ENCODE peak calls at places on chromosomes 11 and 22, in five cellular contexts. One of them, this sample, is unnamed.

GRCh38 chr11:94788396-94788795 is 20.2 kb downstream of the AMOTL1 start:
- DNase-seq in stomach: no peak
- DNase-seq in body of pancreas: no peak
- DNase-seq in neural progenitor cell: no peak
- DNase-seq in cardiac muscle cell: no peak
- DNase-seq in this sample: no peak

GRCh38 chr11:110029714-110030113 is 63.5 kb upstream of the ZC3H12C start:
- DNase-seq in neural progenitor cell: no peak
- DNase-seq in stomach: no peak
- DNase-seq in cardiac muscle cell: no peak
- DNase-seq in body of pancreas: no peak
- DNase-seq in this sample: no peak

GRCh38 chr22:45552580-45553332 is 50.1 kb downstream of the FBLN1 start:
- DNase-seq in stomach: peak; percentile 30
- DNase-seq in neural progenitor cell: peak; percentile 45
- DNase-seq in body of pancreas: peak; percentile 37
- DNase-seq in cardiac muscle cell: peak; percentile 98
- DNase-seq in this sample: peak; percentile 99

GRCh38 chr11:68506908-68507307 is 46.4 kb downstream of the PPP6R3 start:
- DNase-seq in stomach: no peak
- DNase-seq in cardiac muscle cell: no peak
- DNase-seq in body of pancreas: no peak
- DNase-seq in neural progenitor cell: no peak
- DNase-seq in this sample: no peak

GRCh38 chr11:34585870-34586654 is 34.8 kb upstream of the EHF start:
- DNase-seq in body of pancreas: no peak
- DNase-seq in neural progenitor cell: peak; percentile 66
- DNase-seq in stomach: no peak
- DNase-seq in cardiac muscle cell: peak; percentile 85
- DNase-seq in this sample: peak; percentile 49

GRCh38 chr11:88338223-88338661 is 706 bp upstream of the CTSC start:
- DNase-seq in cardiac muscle cell: peak; percentile 91
- DNase-seq in body of pancreas: peak; percentile 61
- DNase-seq in neural progenitor cell: peak; percentile 14
- DNase-seq in stomach: peak; percentile 41
- DNase-seq in this sample: peak; percentile 92

GRCh38 chr11:57290288-57290687 is 34.5 kb downstream of the TNKS1BP1 start:
- DNase-seq in body of pancreas: no peak
- DNase-seq in cardiac muscle cell: peak; percentile 57
- DNase-seq in stomach: no peak
- DNase-seq in neural progenitor cell: no peak
- DNase-seq in this sample: peak; percentile 64

GRCh38 chr11:68083517-68083916 is 37.7 kb downstream of the CHKA start:
- DNase-seq in body of pancreas: no peak
- DNase-seq in neural progenitor cell: no peak
- DNase-seq in cardiac muscle cell: no peak
- DNase-seq in stomach: no peak
- DNase-seq in this sample: no peak

GRCh38 chr11:134638796-134639540 is 226.9 kb upstream of the B3GAT1 start:
- DNase-seq in cardiac muscle cell: no peak
- DNase-seq in body of pancreas: no peak
- DNase-seq in stomach: no peak
- DNase-seq in neural progenitor cell: no peak
- DNase-seq in this sample: no peak

GRCh38 chr22:19719055-19719482 is 4.3 kb upstream of the GP1BB start:
- DNase-seq in cardiac muscle cell: peak; percentile 25
- DNase-seq in neural progenitor cell: no peak
- DNase-seq in body of pancreas: no peak
- DNase-seq in stomach: no peak
- DNase-seq in this sample: peak; percentile 45

GRCh38 chr11:10654211-10655150 is 39.1 kb downstream of the IRAG1 start:
- DNase-seq in neural progenitor cell: peak; percentile 61
- DNase-seq in stomach: no peak
- DNase-seq in body of pancreas: peak; percentile 38
- DNase-seq in cardiac muscle cell: peak; percentile 85
- DNase-seq in this sample: peak; percentile 58

GRCh38 chr22:35690001-35690400 is 27.7 kb upstream of the APOL5 start:
- DNase-seq in body of pancreas: no peak
- DNase-seq in neural progenitor cell: no peak
- DNase-seq in cardiac muscle cell: no peak
- DNase-seq in stomach: no peak
- DNase-seq in this sample: no peak

GRCh38 chr11:126477526-126478275 is 122.2 kb downstream of the ST3GAL4 start:
- DNase-seq in stomach: no peak
- DNase-seq in cardiac muscle cell: no peak
- DNase-seq in neural progenitor cell: no peak
- DNase-seq in body of pancreas: no peak
- DNase-seq in this sample: no peak

GRCh38 chr11:35852056-35852455 is 91.8 kb upstream of the LDLRAD3 start:
- DNase-seq in cardiac muscle cell: peak; percentile 81
- DNase-seq in body of pancreas: peak; percentile 20
- DNase-seq in stomach: no peak
- DNase-seq in neural progenitor cell: no peak
- DNase-seq in this sample: no peak

GRCh38 chr22:17968126-17968525 is 56.2 kb downstream of the MICAL3 start:
- DNase-seq in cardiac muscle cell: no peak
- DNase-seq in neural progenitor cell: no peak
- DNase-seq in stomach: no peak
- DNase-seq in body of pancreas: peak; percentile 32
- DNase-seq in this sample: no peak

GRCh38 chr22:38383417-38383816 is 66.2 kb upstream of the CSNK1E start:
- DNase-seq in stomach: no peak
- DNase-seq in neural progenitor cell: no peak
- DNase-seq in cardiac muscle cell: no peak
- DNase-seq in body of pancreas: no peak
- DNase-seq in this sample: no peak

GRCh38 chr22:30488121-30488520 is 16.3 kb upstream of the SEC14L3 start:
- DNase-seq in neural progenitor cell: no peak
- DNase-seq in stomach: no peak
- DNase-seq in body of pancreas: no peak
- DNase-seq in cardiac muscle cell: no peak
- DNase-seq in this sample: no peak

GRCh38 chr11:106280041-106280440 is 202.6 kb downstream of the AASDHPPT start:
- DNase-seq in body of pancreas: no peak
- DNase-seq in stomach: no peak
- DNase-seq in cardiac muscle cell: no peak
- DNase-seq in neural progenitor cell: peak; percentile 51
- DNase-seq in this sample: peak; percentile 53
- TF ChIP-seq CTCF in body of pancreas: no peak
- TF ChIP-seq CTCF in stomach: no peak
- TF ChIP-seq CTCF in cardiac muscle cell: no peak
- TF ChIP-seq CTCF in neural progenitor cell: no peak
- TF ChIP-seq CTCF in this sample: no peak

GRCh38 chr11:61023086-61024035 is 51.9 kb downstream of the CD6 start:
- DNase-seq in body of pancreas: no peak
- DNase-seq in cardiac muscle cell: no peak
- DNase-seq in neural progenitor cell: no peak
- DNase-seq in stomach: peak; percentile 69
- DNase-seq in this sample: no peak

GRCh38 chr11:61026121-61027031 is 54.9 kb downstream of the CD6 start:
- DNase-seq in cardiac muscle cell: no peak
- DNase-seq in body of pancreas: no peak
- DNase-seq in neural progenitor cell: no peak
- DNase-seq in stomach: no peak
- DNase-seq in this sample: no peak

GRCh38 chr11:61027141-61027840 is 55.8 kb downstream of the CD6 start:
- DNase-seq in body of pancreas: no peak
- DNase-seq in neural progenitor cell: no peak
- DNase-seq in stomach: no peak
- DNase-seq in cardiac muscle cell: no peak
- DNase-seq in this sample: no peak

GRCh38 chr11:61024938-61025818 is 53.7 kb downstream of the CD6 start:
- DNase-seq in body of pancreas: no peak
- DNase-seq in cardiac muscle cell: no peak
- DNase-seq in stomach: no peak
- DNase-seq in neural progenitor cell: no peak
- DNase-seq in this sample: no peak

GRCh38 chr11:61025819-61026120 is 54.3 kb downstream of the CD6 start:
- DNase-seq in cardiac muscle cell: no peak
- DNase-seq in neural progenitor cell: no peak
- DNase-seq in body of pancreas: no peak
- DNase-seq in stomach: no peak
- DNase-seq in this sample: no peak
- H3K4me3 ChIP-seq in cardiac muscle cell: no peak overlapping the region
- H3K4me3 ChIP-seq in neural progenitor cell: no peak overlapping the region
- H3K4me3 ChIP-seq in body of pancreas: no peak overlapping the region
- H3K4me3 ChIP-seq in stomach: no peak overlapping the region
- H3K4me3 ChIP-seq in this sample: no peak overlapping the region

DNA sequence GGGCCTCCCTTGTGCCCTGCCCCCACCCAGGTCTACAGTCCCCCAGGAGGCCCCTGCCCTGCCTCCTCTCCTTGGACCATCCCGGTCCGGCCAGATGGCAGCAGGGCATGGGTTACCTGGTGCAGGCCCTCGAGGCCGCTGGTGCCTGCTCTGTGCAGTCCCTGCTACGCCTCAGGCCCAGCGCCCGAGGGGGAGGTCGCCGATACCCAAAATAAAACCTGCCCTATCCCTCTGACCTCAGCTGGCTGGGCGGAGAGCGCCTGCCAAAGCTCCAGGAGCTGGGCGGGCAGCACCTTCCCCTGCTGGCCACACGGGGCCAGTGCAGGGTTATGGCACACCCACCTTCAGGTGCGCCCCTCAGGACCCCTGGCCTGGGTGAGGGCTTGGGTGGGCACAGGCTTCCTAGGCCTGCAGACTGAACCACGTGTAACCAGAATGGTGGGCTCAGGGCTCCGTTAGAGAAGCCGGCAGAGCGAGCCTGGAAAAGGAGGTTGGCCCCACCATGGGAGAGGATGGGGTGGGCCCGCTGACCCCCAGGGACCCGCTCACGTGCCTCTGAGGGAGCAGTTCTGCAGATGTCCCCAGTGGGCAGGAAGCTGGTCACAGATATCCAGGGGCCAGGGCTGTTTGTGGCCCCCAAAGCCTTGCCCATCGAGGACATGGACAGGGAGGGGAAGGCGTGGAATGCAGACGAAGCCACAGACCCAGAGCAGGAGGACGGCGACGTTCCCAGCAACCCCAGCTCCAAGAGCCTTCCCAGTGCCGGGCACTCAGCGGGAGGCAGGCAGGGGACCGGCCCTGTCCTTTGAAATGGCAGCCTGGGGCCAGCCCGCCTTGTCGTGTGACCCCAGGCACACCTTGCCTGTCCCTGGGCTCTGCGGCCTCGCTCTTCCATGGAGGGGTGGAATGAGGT is 1.7 kb upstream of the TNNT3 start:
- DNase-seq in cardiac muscle cell: no peak
- DNase-seq in body of pancreas: no peak
- DNase-seq in stomach: no peak
- DNase-seq in neural progenitor cell: peak; percentile 42
- DNase-seq in this sample: no peak
- TF ChIP-seq CTCF in cardiac muscle cell: peak; percentile 32
- TF ChIP-seq CTCF in body of pancreas: peak; percentile 61
- TF ChIP-seq CTCF in stomach: no peak
- TF ChIP-seq CTCF in neural progenitor cell: peak; percentile 52
- TF ChIP-seq CTCF in this sample: no peak

DNA sequence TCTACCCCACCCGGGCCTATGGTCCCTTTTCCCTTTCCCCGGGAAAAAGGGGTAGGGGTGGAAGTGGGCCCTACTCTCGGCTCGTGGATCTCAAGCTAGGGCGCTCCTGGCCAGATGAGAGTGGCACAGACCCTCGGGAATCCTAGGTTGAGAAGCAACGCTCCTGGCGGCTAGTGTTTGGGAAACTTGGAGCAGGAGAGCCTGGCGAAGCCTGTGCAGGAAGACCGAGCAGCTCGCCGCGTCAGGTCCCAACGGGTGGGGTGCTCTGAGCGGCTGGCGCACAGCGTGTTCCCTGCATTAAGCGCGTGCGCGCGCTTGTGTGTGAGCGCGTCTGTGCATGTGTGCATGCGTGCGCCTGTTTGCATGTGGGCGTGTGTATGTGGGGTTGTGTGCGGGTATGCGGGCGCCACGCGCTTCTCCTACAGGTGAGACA is 7.1 kb upstream of the FLI1 start:
- DNase-seq in cardiac muscle cell: peak; percentile 73
- DNase-seq in body of pancreas: peak; percentile 33
- DNase-seq in stomach: peak; percentile 52
- DNase-seq in neural progenitor cell: peak; percentile 77
- DNase-seq in this sample: peak; percentile 60
- H3K4me3 ChIP-seq in cardiac muscle cell: peak overlapping the region; percentile 25
- H3K4me3 ChIP-seq in body of pancreas: no peak overlapping the region
- H3K4me3 ChIP-seq in stomach: peak overlapping the region; percentile 30
- H3K4me3 ChIP-seq in neural progenitor cell: peak overlapping the region; percentile 35
- H3K4me3 ChIP-seq in this sample: peak overlapping the region; percentile 49

DNA sequence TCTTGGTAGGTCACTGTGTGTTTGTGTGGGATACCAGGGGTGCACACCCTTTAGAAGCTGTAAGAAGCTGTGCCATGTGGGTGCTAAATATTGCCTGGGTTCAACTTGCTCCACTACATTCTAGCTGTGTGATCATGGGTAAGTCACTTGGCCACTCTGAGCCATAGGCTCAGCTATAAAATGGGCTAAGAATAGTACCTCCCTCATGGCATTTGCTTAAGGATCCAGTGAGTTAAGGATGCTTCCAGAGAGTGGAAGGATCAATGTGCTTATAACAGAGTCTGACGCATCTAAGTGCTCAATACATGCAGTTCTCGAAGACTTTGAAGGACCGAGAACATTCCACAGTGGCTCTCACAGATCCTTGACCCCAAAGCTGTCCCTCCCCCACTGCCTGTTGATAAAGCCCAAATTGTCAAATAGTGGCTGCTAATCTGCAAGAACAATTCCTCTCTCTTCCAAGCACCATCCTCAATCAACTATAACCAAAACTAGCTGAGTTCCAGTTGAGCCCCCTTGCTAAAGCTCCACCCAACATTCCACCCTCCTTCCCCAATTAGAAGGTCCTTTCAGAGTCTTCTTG is 13.2 kb upstream of the TMPRSS6 start:
- DNase-seq in stomach: no peak
- DNase-seq in cardiac muscle cell: no peak
- DNase-seq in body of pancreas: no peak
- DNase-seq in neural progenitor cell: no peak
- DNase-seq in this sample: no peak
- TF ChIP-seq CTCF in stomach: no peak
- TF ChIP-seq CTCF in cardiac muscle cell: no peak
- TF ChIP-seq CTCF in body of pancreas: no peak
- TF ChIP-seq CTCF in neural progenitor cell: no peak
- TF ChIP-seq CTCF in this sample: no peak

DNA sequence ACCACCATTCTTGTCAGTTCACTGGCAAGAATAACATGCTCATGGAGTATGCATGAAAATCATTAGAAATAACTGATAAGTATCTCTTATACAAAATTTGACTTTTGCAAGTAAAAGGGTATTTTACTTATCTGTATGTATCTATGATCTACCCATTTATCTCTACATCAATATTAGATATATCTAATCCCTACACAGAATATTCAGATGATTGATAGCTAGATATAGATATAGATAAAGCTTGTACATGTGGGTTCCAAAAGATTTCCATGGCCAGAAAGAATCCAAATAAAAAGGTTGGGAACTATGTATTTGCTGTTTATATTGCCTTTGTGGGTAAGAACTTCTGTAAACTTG is 185.5 kb downstream of the MAML2 start:
- DNase-seq in stomach: no peak
- DNase-seq in body of pancreas: no peak
- DNase-seq in cardiac muscle cell: no peak
- DNase-seq in neural progenitor cell: no peak
- DNase-seq in this sample: no peak
- H3K4me3 ChIP-seq in stomach: no peak overlapping the region
- H3K4me3 ChIP-seq in body of pancreas: no peak overlapping the region
- H3K4me3 ChIP-seq in cardiac muscle cell: no peak overlapping the region
- H3K4me3 ChIP-seq in neural progenitor cell: no peak overlapping the region
- H3K4me3 ChIP-seq in this sample: no peak overlapping the region

This sample was measured in foreskin fibroblast.